ENCODE peak calls at places on chromosomes 12 and 14, in four cellular contexts. P is MV-4-11, Z is ACHN, J is EH. W is an unnamed sample.

GRCh38 chr14:56659964-56660551 is 80.5 kb downstream of the TMEM260 start:
- DNase-seq in P (peak; percentile 52), Z (peak; percentile 42), J (peak; percentile 55), W (peak; percentile 63)

GRCh38 chr14:104688755-104689619 is at the start of gene INF2:
- DNase-seq in P (peak; percentile 11), Z (peak; percentile 65), J (peak; percentile 70), W (peak; percentile 90)

GRCh38 chr12:7271904-7272303 is 32.0 kb upstream of the ACSM4 start:
- DNase-seq in P (no peak), Z (no peak), J (no peak), W (no peak)

GRCh38 chr12:904010-904414 is 45.5 kb downstream of the RAD52 start:
- DNase-seq in P (peak; percentile 77), Z (no peak), J (no peak), W (no peak)

GRCh38 chr12:110245278-110245868 is 35.7 kb upstream of the ATP2A2 start:
- DNase-seq in P (peak; percentile 36), Z (no peak), J (peak; percentile 37), W (peak; percentile 62)

GRCh38 chr12:50614167-50614762 is 109.5 kb downstream of the DIP2B start:
- DNase-seq in P (no peak), Z (peak; percentile 77), J (peak; percentile 89), W (peak; percentile 62)

GRCh38 chr14:100769035-100769939 is 42.6 kb downstream of the DLK1 start:
- DNase-seq in P (no peak), Z (no peak), J (no peak), W (peak; percentile 7)

GRCh38 chr14:103250888-103251287 is 83.1 kb upstream of the EIF5 start:
- DNase-seq in P (no peak), Z (no peak), J (no peak), W (no peak)

GRCh38 chr12:53560386-53560785 is 53.1 kb upstream of the NPFF start:
- DNase-seq in P (no peak), Z (no peak), J (peak; percentile 92), W (no peak)

GRCh38 chr12:78192979-78193378 is 362.3 kb downstream of the NAV3 start:
- DNase-seq in P (no peak), Z (no peak), J (peak; percentile 39), W (no peak)

GRCh38 chr14:62662811-62663477 is 382.3 kb downstream of the KCNH5 start:
- DNase-seq in P (no peak), Z (no peak), J (no peak), W (peak; percentile 12)

GRCh38 chr12:6370994-6371754 is 4.2 kb downstream of the SCNN1A start:
- DNase-seq in P (no peak), Z (peak; percentile 99), J (peak; percentile 63), W (peak; percentile 87)

W was measured in iPS-NIHi11.